ENCODE peak calls at places on chromosomes 12 and 14, in ten cellular contexts. One of them, this sample, is unnamed. For H3K4me1, the result is how much of the 10 kb centered on the place peaks cover.

GRCh38 chr12:5988659-5989116 is 43.6 kb upstream of the ANO2 start:
- DNase-seq in Karpas-422: peak
- DNase-seq in Caco-2: peak
- DNase-seq in HAP-1: peak
- DNase-seq in esophagus muscularis mucosa: no peak
- DNase-seq in neural progenitor cell: peak
- DNase-seq in tibial artery: peak
- DNase-seq in CD8-positive, alpha-beta T cell: peak
- DNase-seq in endodermal cell: peak
- DNase-seq in transverse colon: peak
- DNase-seq in this sample: peak

GRCh38 chr12:105561981-105562726 is 231.7 kb downstream of the C12orf75 start:
- DNase-seq in Caco-2: peak
- DNase-seq in transverse colon: peak
- DNase-seq in neural progenitor cell: no peak
- DNase-seq in esophagus muscularis mucosa: no peak
- DNase-seq in HAP-1: no peak
- DNase-seq in Karpas-422: no peak
- DNase-seq in endodermal cell: peak
- DNase-seq in CD8-positive, alpha-beta T cell: no peak
- DNase-seq in tibial artery: no peak
- DNase-seq in this sample: no peak

GRCh38 chr14:92677087-92677668 is 71.2 kb downstream of the LGMN start:
- DNase-seq in HAP-1: no peak
- DNase-seq in endodermal cell: no peak
- DNase-seq in esophagus muscularis mucosa: no peak
- DNase-seq in neural progenitor cell: no peak
- DNase-seq in CD8-positive, alpha-beta T cell: no peak
- DNase-seq in tibial artery: no peak
- DNase-seq in Caco-2: no peak
- DNase-seq in transverse colon: no peak
- DNase-seq in Karpas-422: peak
- DNase-seq in this sample: no peak

GRCh38 chr12:69007166-69007857 is 74.3 kb upstream of the CPM start:
- DNase-seq in endodermal cell: peak
- DNase-seq in Karpas-422: no peak
- DNase-seq in Caco-2: peak
- DNase-seq in neural progenitor cell: peak
- DNase-seq in esophagus muscularis mucosa: peak
- DNase-seq in HAP-1: no peak
- DNase-seq in CD8-positive, alpha-beta T cell: no peak
- DNase-seq in transverse colon: peak
- DNase-seq in tibial artery: no peak
- DNase-seq in this sample: no peak

GRCh38 chr12:22518067-22518719 is 26.1 kb downstream of the C2CD5 start:
- DNase-seq in neural progenitor cell: no peak
- DNase-seq in CD8-positive, alpha-beta T cell: no peak
- DNase-seq in HAP-1: no peak
- DNase-seq in transverse colon: no peak
- DNase-seq in endodermal cell: no peak
- DNase-seq in Karpas-422: no peak
- DNase-seq in Caco-2: no peak
- DNase-seq in tibial artery: no peak
- DNase-seq in esophagus muscularis mucosa: no peak
- DNase-seq in this sample: peak

GRCh38 chr12:50862316-50862715 is 19.6 kb downstream of the TMPRSS12 start:
- DNase-seq in Karpas-422: no peak
- DNase-seq in transverse colon: no peak
- DNase-seq in endodermal cell: no peak
- DNase-seq in CD8-positive, alpha-beta T cell: no peak
- DNase-seq in HAP-1: no peak
- DNase-seq in tibial artery: no peak
- DNase-seq in neural progenitor cell: no peak
- DNase-seq in Caco-2: no peak
- DNase-seq in esophagus muscularis mucosa: no peak
- DNase-seq in this sample: no peak

GRCh38 chr12:87152841-87153528 is 876.2 kb downstream of the C12orf50 start:
- DNase-seq in neural progenitor cell: no peak
- DNase-seq in Karpas-422: no peak
- DNase-seq in transverse colon: no peak
- DNase-seq in Caco-2: no peak
- DNase-seq in endodermal cell: no peak
- DNase-seq in tibial artery: no peak
- DNase-seq in esophagus muscularis mucosa: no peak
- DNase-seq in CD8-positive, alpha-beta T cell: no peak
- DNase-seq in HAP-1: no peak
- DNase-seq in this sample: no peak

GRCh38 chr12:389138-390096 is at the start of gene KDM5A:
- DNase-seq in CD8-positive, alpha-beta T cell: peak
- DNase-seq in transverse colon: peak
- DNase-seq in neural progenitor cell: peak
- DNase-seq in esophagus muscularis mucosa: peak
- DNase-seq in tibial artery: peak
- DNase-seq in endodermal cell: peak
- DNase-seq in Caco-2: peak
- DNase-seq in Karpas-422: peak
- DNase-seq in HAP-1: peak
- DNase-seq in this sample: peak

GRCh38 chr14:25400607-25401206 is 350.8 kb upstream of the STXBP6 start:
- DNase-seq in HAP-1: peak
- DNase-seq in endodermal cell: peak
- DNase-seq in CD8-positive, alpha-beta T cell: no peak
- DNase-seq in Caco-2: peak
- DNase-seq in transverse colon: peak
- DNase-seq in Karpas-422: peak
- DNase-seq in neural progenitor cell: peak
- DNase-seq in esophagus muscularis mucosa: no peak
- DNase-seq in tibial artery: no peak
- DNase-seq in this sample: peak

GRCh38 chr14:101716956-101717662 is 44.4 kb upstream of the PPP2R5C start:
- DNase-seq in HAP-1: no peak
- DNase-seq in Caco-2: no peak
- DNase-seq in CD8-positive, alpha-beta T cell: peak
- DNase-seq in endodermal cell: peak
- DNase-seq in tibial artery: no peak
- DNase-seq in esophagus muscularis mucosa: peak
- DNase-seq in neural progenitor cell: no peak
- DNase-seq in transverse colon: no peak
- DNase-seq in Karpas-422: peak
- DNase-seq in this sample: no peak

GRCh38 chr12:59429766-59430165 is 166.1 kb upstream of the SLC16A7 start:
- DNase-seq in transverse colon: no peak
- DNase-seq in esophagus muscularis mucosa: no peak
- DNase-seq in HAP-1: no peak
- DNase-seq in Caco-2: no peak
- DNase-seq in Karpas-422: no peak
- DNase-seq in CD8-positive, alpha-beta T cell: no peak
- DNase-seq in neural progenitor cell: no peak
- DNase-seq in tibial artery: no peak
- DNase-seq in endodermal cell: no peak
- DNase-seq in this sample: no peak

GRCh38 chr14:91573528-91573893 is 63.4 kb upstream of the PPP4R3A start:
- DNase-seq in Karpas-422: no peak
- DNase-seq in endodermal cell: no peak
- DNase-seq in esophagus muscularis mucosa: peak
- DNase-seq in transverse colon: no peak
- DNase-seq in tibial artery: no peak
- DNase-seq in HAP-1: no peak
- DNase-seq in CD8-positive, alpha-beta T cell: no peak
- DNase-seq in neural progenitor cell: no peak
- DNase-seq in Caco-2: no peak
- DNase-seq in this sample: no peak
- H3K4me3 ChIP-seq in Karpas-422: no peak
- H3K4me3 ChIP-seq in endodermal cell: no peak
- H3K4me3 ChIP-seq in esophagus muscularis mucosa: no peak
- H3K4me3 ChIP-seq in transverse colon: no peak
- H3K4me3 ChIP-seq in tibial artery: peak
- H3K4me3 ChIP-seq in HAP-1: no peak
- H3K4me3 ChIP-seq in CD8-positive, alpha-beta T cell: peak
- H3K4me3 ChIP-seq in neural progenitor cell: no peak
- H3K4me3 ChIP-seq in Caco-2: peak
- H3K4me3 ChIP-seq in this sample: no peak

GRCh38 chr12:12813120-12814101 is at the start of gene DDX47:
- DNase-seq in Karpas-422: peak
- DNase-seq in CD8-positive, alpha-beta T cell: peak
- DNase-seq in esophagus muscularis mucosa: peak
- DNase-seq in endodermal cell: peak
- DNase-seq in Caco-2: peak
- DNase-seq in HAP-1: peak
- DNase-seq in tibial artery: peak
- DNase-seq in transverse colon: peak
- DNase-seq in neural progenitor cell: peak
- DNase-seq in this sample: peak

GRCh38 chr12:12819221-12819620 is 6.1 kb downstream of the DDX47 start:
- DNase-seq in Caco-2: no peak
- DNase-seq in CD8-positive, alpha-beta T cell: no peak
- DNase-seq in endodermal cell: no peak
- DNase-seq in esophagus muscularis mucosa: no peak
- DNase-seq in transverse colon: no peak
- DNase-seq in neural progenitor cell: no peak
- DNase-seq in Karpas-422: no peak
- DNase-seq in HAP-1: no peak
- DNase-seq in tibial artery: no peak
- DNase-seq in this sample: no peak

GRCh38 chr12:12819752-12820311 is 6.7 kb downstream of the DDX47 start:
- DNase-seq in neural progenitor cell: no peak
- DNase-seq in HAP-1: no peak
- DNase-seq in CD8-positive, alpha-beta T cell: no peak
- DNase-seq in tibial artery: no peak
- DNase-seq in transverse colon: no peak
- DNase-seq in Caco-2: peak
- DNase-seq in Karpas-422: no peak
- DNase-seq in endodermal cell: no peak
- DNase-seq in esophagus muscularis mucosa: no peak
- DNase-seq in this sample: no peak

GRCh38 chr12:12818693-12819092 is 5.5 kb downstream of the DDX47 start:
- DNase-seq in Karpas-422: no peak
- DNase-seq in esophagus muscularis mucosa: no peak
- DNase-seq in CD8-positive, alpha-beta T cell: no peak
- DNase-seq in endodermal cell: no peak
- DNase-seq in Caco-2: no peak
- DNase-seq in neural progenitor cell: no peak
- DNase-seq in tibial artery: no peak
- DNase-seq in HAP-1: no peak
- DNase-seq in transverse colon: no peak
- DNase-seq in this sample: no peak

DNA sequence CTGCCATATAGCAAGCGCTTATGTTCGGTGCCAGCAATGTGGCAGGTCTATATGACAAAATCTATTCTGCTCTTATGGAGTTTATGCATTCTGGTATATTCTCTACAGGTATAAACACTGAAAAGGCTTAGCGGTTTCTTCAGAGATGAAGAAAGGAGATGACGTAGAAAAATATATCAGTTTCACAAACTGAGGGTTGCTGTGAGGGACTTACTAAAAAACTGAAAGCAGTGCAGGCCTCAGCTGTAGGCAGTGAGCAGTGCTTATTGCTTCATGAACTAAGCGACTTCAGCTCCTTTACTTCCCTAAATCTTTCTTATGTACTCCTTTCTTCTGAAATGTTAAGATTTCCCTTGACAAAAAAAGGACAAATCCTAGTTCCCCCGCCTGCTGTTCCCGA is 4.5 kb downstream of the DDX47 start:
- DNase-seq in neural progenitor cell: no peak
- DNase-seq in endodermal cell: no peak
- DNase-seq in Caco-2: no peak
- DNase-seq in transverse colon: no peak
- DNase-seq in esophagus muscularis mucosa: no peak
- DNase-seq in Karpas-422: no peak
- DNase-seq in tibial artery: no peak
- DNase-seq in HAP-1: no peak
- DNase-seq in CD8-positive, alpha-beta T cell: no peak
- DNase-seq in this sample: no peak
- H3K4me1 ChIP-seq in neural progenitor cell: under half
- H3K4me1 ChIP-seq in endodermal cell: under half
- H3K4me1 ChIP-seq in Caco-2: half or more
- H3K4me1 ChIP-seq in transverse colon: under half
- H3K4me1 ChIP-seq in esophagus muscularis mucosa: half or more
- H3K4me1 ChIP-seq in Karpas-422: under half
- H3K4me1 ChIP-seq in tibial artery: half or more
- H3K4me1 ChIP-seq in HAP-1: under half
- H3K4me1 ChIP-seq in CD8-positive, alpha-beta T cell: under half
- H3K4me1 ChIP-seq in this sample: under half

GRCh38 chr14:78566017-78566858 is 396.1 kb downstream of the NRXN3 start:
- DNase-seq in esophagus muscularis mucosa: no peak
- DNase-seq in Caco-2: peak
- DNase-seq in HAP-1: peak
- DNase-seq in tibial artery: peak
- DNase-seq in CD8-positive, alpha-beta T cell: peak
- DNase-seq in endodermal cell: peak
- DNase-seq in Karpas-422: peak
- DNase-seq in neural progenitor cell: peak
- DNase-seq in transverse colon: peak
- DNase-seq in this sample: peak
- H3K4me3 ChIP-seq in esophagus muscularis mucosa: peak
- H3K4me3 ChIP-seq in Caco-2: no peak
- H3K4me3 ChIP-seq in HAP-1: no peak
- H3K4me3 ChIP-seq in tibial artery: peak
- H3K4me3 ChIP-seq in CD8-positive, alpha-beta T cell: no peak
- H3K4me3 ChIP-seq in endodermal cell: no peak
- H3K4me3 ChIP-seq in Karpas-422: no peak
- H3K4me3 ChIP-seq in neural progenitor cell: peak
- H3K4me3 ChIP-seq in transverse colon: no peak
- H3K4me3 ChIP-seq in this sample: peak

DNA sequence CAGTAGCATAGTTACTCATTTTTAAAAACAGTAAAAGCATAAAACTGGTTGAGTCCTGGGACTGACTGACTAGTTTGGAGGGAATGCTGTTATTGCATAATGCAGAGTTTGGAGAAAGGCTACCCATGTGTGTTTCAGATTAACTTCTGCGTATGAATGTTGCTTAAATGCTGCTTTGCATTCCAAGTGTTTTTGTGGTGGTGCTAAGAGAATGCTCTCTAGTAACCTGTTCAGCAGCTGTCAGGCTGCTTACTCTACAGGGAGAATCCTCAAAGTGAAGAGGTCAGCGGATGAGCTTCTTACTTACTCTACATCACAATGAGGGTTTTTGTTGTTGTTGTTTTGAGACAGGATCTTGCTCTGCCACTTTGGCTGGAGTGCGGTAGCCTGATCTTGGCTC is 4.3 kb downstream of the DLST start:
- DNase-seq in tibial artery: no peak
- DNase-seq in transverse colon: no peak
- DNase-seq in neural progenitor cell: peak
- DNase-seq in Karpas-422: no peak
- DNase-seq in endodermal cell: peak
- DNase-seq in HAP-1: no peak
- DNase-seq in esophagus muscularis mucosa: no peak
- DNase-seq in Caco-2: no peak
- DNase-seq in CD8-positive, alpha-beta T cell: no peak
- DNase-seq in this sample: no peak
- H3K4me1 ChIP-seq in tibial artery: half or more
- H3K4me1 ChIP-seq in transverse colon: half or more
- H3K4me1 ChIP-seq in neural progenitor cell: under half
- H3K4me1 ChIP-seq in Karpas-422: under half
- H3K4me1 ChIP-seq in endodermal cell: under half
- H3K4me1 ChIP-seq in HAP-1: under half
- H3K4me1 ChIP-seq in esophagus muscularis mucosa: half or more
- H3K4me1 ChIP-seq in Caco-2: under half
- H3K4me1 ChIP-seq in CD8-positive, alpha-beta T cell: half or more
- H3K4me1 ChIP-seq in this sample: under half

This sample was measured in BE2C.